ENCODE peak calls at places on chromosomes 13 and 19, in eight cellular contexts. U is CD8-positive, alpha-beta T cell; Q is bronchial epithelial cell; O is dermis microvascular lymphatic vessel endothelial cell; Y is GM04504; W is mucosa of descending colon; S is activated naive CD4-positive, alpha-beta T cell treated with anti-CD3 and anti-CD28 coated beads for 36 hours; P is cardiac muscle cell. V is an unnamed sample.

GRCh38 chr19:35377656-35378055 is 6.8 kb downstream of the GPR42 start:
- DNase-seq in U (no peak), Q (no peak), O (no peak), Y (no peak), W (no peak), S (no peak), P (no peak), V (no peak)

GRCh38 chr19:38731654-38732301 is 12.5 kb downstream of the CAPN12 start:
- DNase-seq in U (no peak), Q (no peak), O (no peak), Y (no peak), W (peak; percentile 74), S (no peak), P (no peak), V (no peak)

GRCh38 chr19:49950956-49951526 is 9.9 kb downstream of the SIGLEC11 start:
- DNase-seq in U (no peak), Q (no peak), O (no peak), Y (no peak), W (peak; percentile 25), S (no peak), P (no peak), V (no peak)

GRCh38 chr19:10888421-10888866 is 17.1 kb downstream of the CARM1 start:
- DNase-seq in U (no peak), Q (no peak), O (no peak), Y (no peak), W (no peak), S (no peak), P (peak; percentile 14), V (no peak)

GRCh38 chr19:43759515-43759914 is 4.8 kb upstream of the SMG9 start:
- DNase-seq in U (no peak), Q (peak; percentile 97), O (peak; percentile 56), Y (no peak), W (no peak), S (no peak), P (no peak), V (no peak)

GRCh38 chr19:41409288-41409687 is 11.7 kb downstream of the BCKDHA start:
- DNase-seq in U (no peak), Q (peak; percentile 73), O (peak; percentile 49), Y (no peak), W (no peak), S (no peak), P (peak; percentile 52), V (no peak)

GRCh38 chr13:98890186-98890585 is 87.7 kb downstream of the DOCK9 start:
- DNase-seq in U (no peak), Q (peak; percentile 93), O (peak; percentile 84), Y (peak; percentile 90), W (no peak), S (peak; percentile 68), P (no peak), V (no peak)

GRCh38 chr19:19964416-19964815 is 63.7 kb downstream of the ZNF93 start:
- DNase-seq in U (no peak), Q (no peak), O (no peak), Y (no peak), W (no peak), S (no peak), P (no peak), V (no peak)

GRCh38 chr13:30193279-30194234 is 113.8 kb downstream of the KATNAL1 start:
- DNase-seq in U (no peak), Q (peak; percentile 29), O (no peak), Y (no peak), W (no peak), S (no peak), P (no peak), V (no peak)

GRCh38 chr19:35226748-35227147 is 1.8 kb downstream of the FAM187B start:
- DNase-seq in U (peak; percentile 2), Q (no peak), O (no peak), Y (no peak), W (no peak), S (no peak), P (no peak), V (no peak)

GRCh38 chr19:50414850-50415660 is 3.7 kb upstream of the SPIB start:
- DNase-seq in U (peak; percentile 73), Q (peak; percentile 28), O (peak; percentile 67), Y (no peak), W (peak; percentile 87), S (peak; percentile 76), P (peak; percentile 82), V (peak; percentile 55)

GRCh38 chr19:17681505-17682125 is 6.5 kb downstream of the UNC13A start:
- DNase-seq in U (peak; percentile 42), Q (no peak), O (peak; percentile 59), Y (no peak), W (no peak), S (peak; percentile 43), P (peak; percentile 81), V (peak; percentile 11)

GRCh38 chr19:10290876-10291553 is 1.3 kb downstream of the ICAM5 start:
- DNase-seq in U (peak; percentile 52), Q (peak; percentile 36), O (no peak), Y (no peak), W (peak; percentile 73), S (peak; percentile 48), P (peak; percentile 61), V (no peak)

GRCh38 chr19:3664879-3665642 is 35.2 kb downstream of the PIP5K1C start:
- DNase-seq in U (no peak), Q (no peak), O (no peak), Y (no peak), W (no peak), S (no peak), P (no peak), V (no peak)

GRCh38 chr19:5011476-5012238 is 42.7 kb downstream of the KDM4B start:
- DNase-seq in U (no peak), Q (no peak), O (no peak), Y (no peak), W (no peak), S (no peak), P (no peak), V (no peak)

GRCh38 chr13:70666883-70667282 is 558.6 kb upstream of the KLHL1 start:
- DNase-seq in U (no peak), Q (no peak), O (no peak), Y (no peak), W (no peak), S (no peak), P (no peak), V (no peak)

GRCh38 chr13:27966641-27967202 is 2.4 kb downstream of the CDX2 start:
- DNase-seq in U (no peak), Q (no peak), O (no peak), Y (no peak), W (no peak), S (no peak), P (no peak), V (no peak)

GRCh38 chr13:30730526-30730925 is 4.8 kb upstream of the ALOX5AP start:
- DNase-seq in U (no peak), Q (no peak), O (no peak), Y (no peak), W (no peak), S (no peak), P (no peak), V (no peak)

GRCh38 chr13:65864039-65864438 is 1366.1 kb downstream of the PCDH9 start:
- DNase-seq in U (no peak), Q (no peak), O (no peak), Y (no peak), W (no peak), S (no peak), P (no peak), V (no peak)

GRCh38 chr19:44717603-44718002 is 18.7 kb downstream of the CEACAM16 start:
- DNase-seq in U (no peak), Q (no peak), O (no peak), Y (no peak), W (no peak), S (no peak), P (no peak), V (no peak)

GRCh38 chr13:94192576-94192975 is 286.9 kb downstream of the DCT start:
- DNase-seq in U (no peak), Q (peak; percentile 3), O (peak; percentile 4), Y (no peak), W (peak; percentile 23), S (peak; percentile 32), P (peak; percentile 30), V (no peak)

GRCh38 chr13:41985788-41986508 is 25.0 kb upstream of the VWA8 start:
- DNase-seq in U (no peak), Q (no peak), O (no peak), Y (no peak), W (no peak), S (no peak), P (no peak), V (no peak)

GRCh38 chr19:54172764-54173699 is at the start of gene TMC4:
- DNase-seq in U (no peak), Q (peak; percentile 80), O (no peak), Y (no peak), W (peak; percentile 87), S (no peak), P (no peak), V (no peak)

GRCh38 chr13:111847964-111848363 is 219.0 kb upstream of the SOX1 start:
- DNase-seq in U (no peak), Q (no peak), O (no peak), Y (no peak), W (no peak), S (no peak), P (no peak), V (no peak)

GRCh38 chr13:21668665-21669599 is 1.9 kb upstream of the FGF9 start:
- DNase-seq in U (peak; percentile 49), Q (no peak), O (peak; percentile 8), Y (no peak), W (peak; percentile 55), S (peak; percentile 58), P (peak; percentile 57), V (peak; percentile 44)

GRCh38 chr13:44334751-44335150 is 38.9 kb upstream of the SERP2 start:
- DNase-seq in U (no peak), Q (no peak), O (no peak), Y (no peak), W (no peak), S (no peak), P (peak; percentile 52), V (no peak)

GRCh38 chr13:83485101-83485500 is 397.2 kb downstream of the SLITRK1 start:
- DNase-seq in U (no peak), Q (no peak), O (no peak), Y (no peak), W (no peak), S (no peak), P (no peak), V (no peak)

GRCh38 chr13:114200673-114201005 is 21.6 kb downstream of the CFAP97D2 start:
- DNase-seq in U (no peak), Q (no peak), O (no peak), Y (no peak), W (no peak), S (no peak), P (peak; percentile 31), V (no peak)

GRCh38 chr13:97308735-97309429 is 86.7 kb downstream of the MBNL2 start:
- DNase-seq in U (no peak), Q (no peak), O (peak; percentile 40), Y (no peak), W (no peak), S (no peak), P (no peak), V (no peak)

GRCh38 chr13:46386996-46387851 is at the start of gene RUBCNL:
- DNase-seq in U (no peak), Q (peak; percentile 59), O (peak; percentile 7), Y (no peak), W (peak; percentile 85), S (peak; percentile 77), P (peak; percentile 70), V (no peak)

GRCh38 chr13:110449225-110450015 is 112.1 kb downstream of the RAB20 start:
- DNase-seq in U (no peak), Q (no peak), O (no peak), Y (no peak), W (no peak), S (no peak), P (no peak), V (no peak)

GRCh38 chr13:111027481-111028439 is 87.3 kb upstream of the ARHGEF7 start:
- DNase-seq in U (no peak), Q (peak; percentile 7), O (no peak), Y (no peak), W (no peak), S (no peak), P (no peak), V (no peak)

GRCh38 chr19:54470276-54470887 is 2.7 kb downstream of the CDC42EP5 start:
- DNase-seq in U (no peak), Q (no peak), O (no peak), Y (no peak), W (no peak), S (no peak), P (no peak), V (no peak)